ENCODE peak calls at places on chromosomes 2 and 18, in eight cellular contexts. I is mucosa of descending colon, Q is lower lobe of right lung, H is astrocyte of the spinal cord, K is heart left ventricle, A is RWPE1, C is endothelial cell, F is A549. M is an unnamed sample.

GRCh38 chr2:180012523-180012922 is 5.4 kb upstream of the CWC22 start:
- DNase-seq in I (no peak), Q (no peak), H (peak; percentile 70), K (no peak), A (peak; percentile 76), C (no peak), F (no peak), M (no peak)

GRCh38 chr2:143646271-143646670 is 517.1 kb downstream of the ARHGAP15 start:
- DNase-seq in I (no peak), Q (no peak), H (no peak), K (no peak), A (no peak), C (no peak), F (no peak), M (no peak)

GRCh38 chr2:180938419-180938818 is 42.0 kb upstream of the UBE2E3 start:
- DNase-seq in I (no peak), Q (no peak), H (peak; percentile 5), K (no peak), A (no peak), C (no peak), F (no peak), M (no peak)

GRCh38 chr18:13558132-13558531 is 168.2 kb downstream of the FAM210A start:
- DNase-seq in I (no peak), Q (peak; percentile 64), H (peak; percentile 33), K (peak; percentile 45), A (peak; percentile 55), C (peak; percentile 36), F (peak; percentile 32), M (peak; percentile 69)

GRCh38 chr2:182240862-182241371 is 185.9 kb downstream of the PDE1A start:
- DNase-seq in I (no peak), Q (no peak), H (peak; percentile 48), K (no peak), A (peak; percentile 11), C (peak; percentile 38), F (peak; percentile 5), M (peak; percentile 69)

GRCh38 chr2:176098366-176099158 is 1.0 kb upstream of the HOXD12 start:
- DNase-seq in I (no peak), Q (no peak), H (no peak), K (peak; percentile 14), A (no peak), C (no peak), F (no peak), M (no peak)

GRCh38 chr18:3603460-3604259 is 153.7 kb downstream of the TGIF1 start:
- DNase-seq in I (no peak), Q (no peak), H (peak; percentile 98), K (no peak), A (peak; percentile 89), C (peak; percentile 22), F (no peak), M (no peak)

GRCh38 chr18:22169889-22170420 is 566 bp downstream of the GATA6 start:
- DNase-seq in I (no peak), Q (no peak), H (no peak), K (peak; percentile 69), A (peak; percentile 43), C (no peak), F (no peak), M (peak; percentile 58)

GRCh38 chr2:197883354-197884032 is 79.1 kb downstream of the PLCL1 start:
- DNase-seq in I (no peak), Q (no peak), H (peak; percentile 53), K (no peak), A (peak; percentile 5), C (no peak), F (no peak), M (no peak)

GRCh38 chr18:77248873-77249582 is 620 bp upstream of the GALR1 start:
- DNase-seq in I (no peak), Q (no peak), H (no peak), K (no peak), A (no peak), C (no peak), F (no peak), M (no peak)

GRCh38 chr2:135785032-135785431 is 43.4 kb downstream of the UBXN4 start:
- DNase-seq in I (no peak), Q (no peak), H (no peak), K (no peak), A (no peak), C (no peak), F (no peak), M (no peak)
- TF ChIP-seq CTCF in I (no peak), Q (no peak), H (peak; percentile 19), K (no peak), A (no peak), C (peak; percentile 54), F (no peak), M (no peak)

DNA sequence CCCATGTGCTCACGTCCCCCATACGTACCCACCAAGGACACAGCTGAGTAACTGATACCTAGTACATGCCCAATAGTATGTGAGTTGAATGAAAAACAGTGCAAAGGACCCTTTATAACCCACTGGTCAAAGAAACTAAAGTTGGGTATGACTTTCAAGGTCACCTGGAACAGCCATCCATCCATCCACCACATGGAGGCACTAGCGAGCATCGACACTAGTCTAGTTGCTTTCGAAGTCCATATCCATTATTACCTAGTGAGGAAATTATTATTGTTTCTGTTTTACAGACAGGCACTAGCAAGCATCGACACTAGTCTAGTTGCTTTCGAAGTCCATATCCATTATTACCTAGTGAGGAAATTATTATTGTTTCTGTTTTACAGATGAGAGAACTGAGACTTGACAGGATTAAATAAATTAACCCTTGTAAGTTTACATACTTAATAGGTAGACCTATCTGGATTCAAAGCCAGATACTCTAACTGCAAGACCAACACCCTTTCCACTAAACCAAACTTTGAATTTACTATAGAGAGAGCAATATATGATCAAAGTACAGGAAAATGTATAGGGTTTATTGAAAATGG is 233.7 kb downstream of the METTL4 start:
- DNase-seq in I (no peak), Q (no peak), H (no peak), K (no peak), A (no peak), C (peak; percentile 26), F (peak; percentile 1), M (peak; percentile 47)
- TF ChIP-seq CTCF in I (no peak), Q (peak; percentile 50), H (peak; percentile 36), K (peak; percentile 58), A (no peak), C (peak; percentile 42), F (peak; percentile 21), M (peak; percentile 71)

DNA sequence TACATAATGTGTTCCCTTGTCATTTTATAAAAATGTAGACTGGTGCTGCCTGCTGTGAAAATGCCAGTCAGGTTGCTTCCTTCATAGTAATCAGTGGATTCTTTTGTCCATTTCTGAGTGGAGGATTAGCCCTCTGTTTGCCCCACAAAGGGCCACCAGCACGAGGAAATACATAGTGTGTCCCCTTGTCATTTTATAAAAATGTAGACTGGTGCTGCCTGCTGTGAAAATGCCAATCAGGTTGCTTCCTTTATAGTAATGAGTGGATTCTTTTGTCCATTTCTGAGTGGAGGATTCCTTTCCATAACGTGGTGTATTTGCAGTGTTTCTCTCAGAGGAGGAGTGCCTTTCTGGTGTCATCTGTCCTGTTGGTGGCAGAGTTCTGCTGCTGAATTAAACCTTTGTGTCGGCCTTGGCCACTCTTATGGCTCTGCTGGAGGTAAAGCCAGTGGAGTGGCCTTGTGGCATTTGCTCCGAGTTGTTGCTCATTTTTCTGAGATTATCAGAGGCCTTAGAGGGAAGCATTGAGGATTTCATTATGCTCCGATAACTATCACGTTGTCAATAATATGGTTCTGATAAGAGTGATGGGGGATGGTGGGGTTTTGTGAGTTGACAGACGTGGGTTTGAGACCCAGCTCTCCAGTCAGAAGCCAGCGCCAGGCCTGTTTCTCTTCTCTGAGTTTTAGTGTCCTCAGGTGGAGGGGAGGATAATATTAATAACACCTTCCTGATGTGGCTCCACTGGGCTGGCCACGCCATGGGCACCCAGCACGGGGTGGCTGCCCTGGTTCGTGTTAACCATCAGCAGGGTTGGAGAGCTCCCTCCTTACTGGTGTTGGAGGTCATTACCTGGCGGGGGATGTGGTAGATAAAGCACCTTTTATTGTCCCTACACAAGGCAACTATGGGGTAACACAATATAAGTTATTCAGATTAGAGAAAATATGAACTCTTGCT is 96.6 kb downstream of the NEDD4L start:
- DNase-seq in I (no peak), Q (no peak), H (no peak), K (no peak), A (no peak), C (no peak), F (no peak), M (no peak)
- TF ChIP-seq CTCF in I (no peak), Q (no peak), H (no peak), K (peak; percentile 32), A (no peak), C (no peak), F (no peak), M (no peak)

DNA sequence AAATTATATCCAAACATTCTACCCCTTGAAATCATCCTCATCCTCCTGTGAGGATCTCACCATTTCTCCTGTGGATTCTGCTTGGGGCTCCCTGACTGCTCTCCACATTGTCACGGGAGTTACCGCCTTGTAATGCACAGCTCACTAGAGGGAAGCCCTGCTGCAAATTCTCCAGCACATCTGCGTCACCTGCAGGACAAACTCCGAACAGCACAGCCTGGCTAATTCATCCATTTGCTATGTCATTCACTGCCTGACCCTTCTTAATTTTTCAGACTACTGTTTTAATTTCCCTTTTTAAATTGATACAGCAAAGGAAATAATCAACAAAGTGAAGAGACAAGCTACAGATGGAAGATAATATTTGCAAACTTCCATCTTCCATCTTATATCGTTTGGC is 627.4 kb downstream of the FBXO15 start:
- DNase-seq in I (no peak), Q (no peak), H (no peak), K (no peak), A (no peak), C (peak; percentile 38), F (no peak), M (no peak)
- TF ChIP-seq CTCF in I (no peak), Q (no peak), H (peak; percentile 27), K (peak; percentile 6), A (no peak), C (peak; percentile 53), F (no peak), M (no peak)

GRCh38 chr2:112819081-112819480 is 17.5 kb downstream of the IL1B start:
- DNase-seq in I (no peak), Q (no peak), H (no peak), K (no peak), A (no peak), C (no peak), F (no peak), M (no peak)

GRCh38 chr2:112814278-112814677 is 22.3 kb downstream of the IL1B start:
- DNase-seq in I (no peak), Q (no peak), H (peak; percentile 69), K (no peak), A (peak; percentile 95), C (no peak), F (no peak), M (no peak)

GRCh38 chr2:112820343-112820742 is 16.2 kb downstream of the IL1B start:
- DNase-seq in I (no peak), Q (no peak), H (no peak), K (no peak), A (no peak), C (no peak), F (no peak), M (no peak)

GRCh38 chr2:112818094-112818902 is 18.3 kb downstream of the IL1B start:
- DNase-seq in I (no peak), Q (no peak), H (no peak), K (peak; percentile 24), A (no peak), C (no peak), F (no peak), M (no peak)

GRCh38 chr2:112817082-112817481 is 19.5 kb downstream of the IL1B start:
- DNase-seq in I (no peak), Q (no peak), H (no peak), K (no peak), A (no peak), C (no peak), F (no peak), M (no peak)
- TF ChIP-seq CTCF in I (no peak), Q (no peak), H (no peak), K (no peak), A (no peak), C (no peak), F (no peak), M (no peak)

M was measured in GM13977.